ENCODE peak calls at places on chromosomes 6 and 20, in five cellular contexts. E is mucosa of descending colon; G is foreskin fibroblast; Q is fibroblast of villous mesenchyme; O is CD8-positive, alpha-beta T cell. S is an unnamed sample.

GRCh38 chr6:166551797-166552495 is 34.5 kb downstream of the RAMACL start:
- DNase-seq in Q (no peak), O (no peak), E (no peak), G (no peak), S (no peak)

GRCh38 chr6:16758163-16758975 is 2.9 kb downstream of the ATXN1 start:
- DNase-seq in O (no peak), Q (peak), G (peak), E (no peak), S (peak)

GRCh38 chr6:154331750-154332149 is 24.9 kb downstream of the IPCEF1 start:
- DNase-seq in E (no peak), O (no peak), G (no peak), Q (no peak), S (no peak)

GRCh38 chr20:63881451-63882226 is 13.3 kb upstream of the DNAJC5 start:
- DNase-seq in G (no peak), O (no peak), E (no peak), Q (no peak), S (no peak)

GRCh38 chr6:54419885-54420284 is 111.6 kb downstream of the TINAG start:
- DNase-seq in Q (peak), G (peak), E (no peak), O (no peak), S (peak)

GRCh38 chr20:64205611-64206026 is 41.4 kb downstream of the MYT1 start:
- DNase-seq in O (no peak), G (no peak), E (no peak), Q (no peak), S (no peak)

GRCh38 chr20:62365814-62366369 is 1.2 kb downstream of the LAMA5 start:
- DNase-seq in O (no peak), G (peak), E (peak), Q (no peak), S (no peak)

GRCh38 chr6:112325449-112325848 is 21.7 kb upstream of the RFPL4B start:
- DNase-seq in O (no peak), Q (no peak), G (no peak), E (no peak), S (peak)

GRCh38 chr6:89970609-89971337 is 76.5 kb downstream of the GJA10 start:
- DNase-seq in E (no peak), G (peak), O (no peak), Q (peak), S (peak)

GRCh38 chr20:53427951-53428350 is 165.7 kb downstream of the ZNF217 start:
- DNase-seq in O (no peak), E (no peak), Q (no peak), G (no peak), S (no peak)

GRCh38 chr6:41594326-41594725 is 43.9 kb upstream of the MDFI start:
- DNase-seq in G (peak), O (no peak), E (no peak), Q (peak), S (no peak)

GRCh38 chr6:22042713-22043112 is 254.1 kb downstream of the PRL start:
- DNase-seq in Q (no peak), G (no peak), E (no peak), O (no peak), S (peak)

GRCh38 chr20:19975901-19976300 is 41.3 kb upstream of the NAA20 start:
- DNase-seq in E (no peak), O (no peak), G (peak), Q (no peak), S (peak)

GRCh38 chr20:35870541-35871307 is 83.6 kb downstream of the SCAND1 start:
- DNase-seq in Q (peak), G (no peak), E (no peak), O (no peak), S (peak)
- H3K4me3 ChIP-seq in Q (peak), G (no peak), E (no peak), O (no peak), S (no peak)

DNA sequence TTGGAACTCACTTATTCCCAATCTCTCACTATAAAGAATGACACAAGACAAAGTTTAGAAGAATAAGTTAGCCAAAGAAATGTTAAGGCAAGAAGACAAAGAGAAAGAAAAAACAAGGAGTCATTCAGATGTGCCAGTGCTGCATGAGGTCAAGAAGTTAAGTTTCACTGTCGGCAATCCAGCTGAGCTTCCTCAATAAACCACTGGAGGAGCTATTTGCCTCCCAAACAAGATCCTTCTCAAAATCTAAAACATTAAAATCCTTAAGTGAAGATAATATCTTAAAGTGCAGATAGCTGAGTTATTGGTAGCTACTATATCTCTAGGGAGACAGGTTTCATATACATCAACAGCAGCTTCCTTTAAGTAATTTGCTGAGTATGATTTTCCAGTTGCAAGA is 512.3 kb downstream of the HDGFL1 start:
- DNase-seq in G (peak), Q (peak), O (no peak), E (no peak), S (peak)
- TF ChIP-seq CTCF in G (no peak), Q (peak), O (no peak), E (no peak), S (peak)

DNA sequence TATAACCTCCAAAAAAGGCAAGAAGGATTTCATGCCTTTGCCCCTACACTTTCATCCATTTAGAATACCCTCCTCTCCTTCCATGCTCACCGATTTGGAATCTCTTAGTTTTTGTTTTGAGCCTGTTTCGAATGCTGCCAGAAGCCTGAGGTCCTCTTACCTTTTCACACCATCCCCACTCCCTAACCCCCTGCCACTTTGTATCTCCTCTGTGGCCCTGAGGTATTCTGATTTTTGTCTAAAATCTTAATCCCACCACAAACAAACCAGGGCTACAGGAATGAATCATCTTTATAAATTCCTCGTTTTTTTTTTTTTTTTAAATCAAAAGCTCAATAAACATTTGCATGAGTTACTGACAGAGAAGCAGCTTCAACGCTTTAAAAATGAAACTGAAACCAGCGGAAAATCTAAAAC is 1.6 kb upstream of the RPS12 start:
- DNase-seq in O (no peak), E (no peak), G (no peak), Q (peak), S (no peak)
- H3K4me3 ChIP-seq in O (peak), E (peak), G (peak), Q (peak), S (peak)

GRCh38 chr6:131116755-131117360 is 18.4 kb upstream of the AKAP7 start:
- DNase-seq in Q (peak), E (no peak), G (peak), O (no peak), S (peak)
- TF ChIP-seq CTCF in Q (peak), E (no peak), G (peak), O (peak), S (peak)

GRCh38 chr6:36340671-36341454 is 4.2 kb upstream of the BNIP5 start:
- DNase-seq in O (peak), E (peak), Q (peak), G (peak), S (peak)
- H3K4me3 ChIP-seq in O (no peak), E (no peak), Q (peak), G (peak), S (peak)

DNA sequence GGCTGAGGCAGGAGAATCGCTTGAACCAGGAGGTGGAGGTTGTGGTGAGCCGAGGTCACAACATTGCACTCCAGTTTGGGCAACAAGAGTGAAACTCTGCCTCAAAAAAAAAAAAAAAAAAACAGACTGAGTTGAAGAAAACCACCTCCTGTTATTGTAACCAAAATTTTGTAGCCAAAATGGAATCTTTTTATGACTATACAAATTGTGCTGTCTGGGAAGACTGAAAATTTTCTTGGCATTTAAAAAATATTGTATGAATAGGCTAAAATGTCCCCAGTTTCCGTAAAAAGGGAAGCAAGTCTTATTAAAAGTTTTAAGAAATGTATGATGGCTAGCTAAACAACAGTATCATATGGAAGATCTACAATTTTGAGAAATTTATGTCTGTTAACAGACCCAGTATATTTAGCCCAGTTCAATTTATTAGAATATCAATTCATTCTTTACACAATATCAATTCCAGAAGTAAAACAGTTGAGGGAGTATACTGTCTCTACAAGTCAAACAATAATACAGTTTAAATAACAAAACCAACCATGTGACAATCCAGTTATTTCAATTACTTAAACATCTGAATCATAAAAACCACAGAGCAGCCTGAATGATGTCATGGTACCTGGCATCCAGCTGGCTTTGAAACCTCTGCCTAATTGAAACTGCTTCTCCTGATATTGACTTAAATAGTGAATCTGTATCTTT is 166.7 kb upstream of the MARCKS start:
- DNase-seq in G (peak), Q (peak), E (no peak), O (no peak), S (peak)
- TF ChIP-seq CTCF in G (no peak), Q (no peak), E (no peak), O (no peak), S (no peak)

GRCh38 chr6:101393291-101394251 is at the start of gene GRIK2:
- DNase-seq in O (no peak), G (peak), E (no peak), Q (peak), S (no peak)

GRCh38 chr6:101392561-101393230 is 812 bp upstream of the GRIK2 start:
- DNase-seq in O (no peak), E (no peak), Q (no peak), G (no peak), S (no peak)

GRCh38 chr6:101395345-101395744 is 1.8 kb downstream of the GRIK2 start:
- DNase-seq in G (peak), Q (no peak), E (no peak), O (no peak), S (no peak)

GRCh38 chr6:101396552-101397173 is 3.2 kb downstream of the GRIK2 start:
- DNase-seq in O (no peak), G (peak), E (no peak), Q (peak), S (peak)

DNA sequence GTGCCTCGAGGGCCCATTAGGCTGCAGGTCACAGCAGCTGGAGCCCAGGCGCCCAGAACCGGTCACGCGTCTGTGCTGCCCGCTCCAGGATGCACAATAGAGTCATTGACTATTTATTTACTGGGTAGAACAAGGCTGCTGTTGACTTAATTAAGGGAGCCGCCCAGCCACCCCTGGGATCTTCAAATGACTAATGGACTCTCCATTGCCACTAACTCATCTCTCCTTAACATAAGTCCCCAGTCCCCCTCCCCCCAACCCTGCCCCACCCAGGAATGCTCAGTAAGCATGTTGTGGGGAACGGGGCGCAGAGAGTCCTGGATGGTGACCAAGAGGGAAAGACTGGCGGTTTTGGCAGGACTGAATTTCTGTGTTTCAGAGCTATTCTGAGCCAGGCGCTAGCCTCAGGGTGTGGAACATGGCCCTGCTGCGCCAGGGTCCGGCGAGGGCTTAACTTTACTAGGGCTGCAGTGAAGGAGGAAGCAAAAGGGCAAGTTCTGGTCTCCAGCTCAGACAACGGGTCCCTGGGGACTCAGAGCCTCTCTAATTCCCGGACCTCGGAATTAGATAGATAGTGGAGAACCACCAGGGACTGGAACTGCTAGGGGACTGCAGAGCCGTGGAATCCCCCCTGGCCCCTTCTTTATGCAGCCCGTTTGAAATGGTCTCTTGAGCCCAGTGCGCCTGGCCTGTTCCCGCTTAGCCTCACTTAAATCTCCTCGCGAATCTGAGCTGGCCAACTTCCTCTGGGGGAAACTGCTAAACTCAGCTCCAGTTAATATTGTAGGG is 1.5 kb upstream of the GRIK2 start:
- DNase-seq in G (peak), Q (no peak), O (no peak), E (no peak), S (no peak)
- H3K4me3 ChIP-seq in G (peak), Q (no peak), O (no peak), E (no peak), S (no peak)

DNA sequence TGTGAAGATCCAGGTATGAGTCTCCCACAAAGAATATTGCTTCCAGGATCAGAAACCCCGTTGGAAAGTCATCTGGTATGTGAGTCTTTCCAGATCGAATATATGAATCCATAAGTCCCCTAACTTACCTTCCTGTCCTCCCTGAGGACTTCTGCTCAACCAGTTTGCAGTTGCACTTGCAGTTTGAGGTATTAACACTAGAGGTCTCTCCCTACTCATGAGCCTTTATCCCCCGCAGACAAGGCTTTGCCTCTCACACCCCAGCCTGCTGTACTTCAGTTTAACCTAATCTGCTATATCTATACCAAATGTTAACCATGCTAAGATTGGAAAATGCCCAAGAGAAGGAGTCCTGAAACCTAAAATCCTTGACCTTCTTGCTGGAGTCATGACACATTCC is 135.3 kb upstream of the DEFB112 start:
- DNase-seq in E (no peak), O (no peak), G (no peak), Q (no peak), S (no peak)
- TF ChIP-seq CTCF in E (no peak), O (no peak), G (no peak), Q (no peak), S (no peak)